ENCODE peak calls at places on chromosomes 2 and 18, in ten cellular contexts. J is HFFc6; O is amniotic stem cell; A is GM20000; G is aorta; F is NCI-H524; X is WTC11; Z is OCI-LY7; Q is ureter; M is stimulated activated CD4-positive, alpha-beta T cell treated with anti-CD3 and anti-CD28 coated beads, Interleukin-1b, Interleukin-23, amount 100 ng/mL, for 48 hours. W is an unnamed sample.

GRCh38 chr2:25274868-25275574 is 66.7 kb downstream of the DNMT3A start:
- DNase-seq in Z (no peak), F (no peak), M (peak), G (peak), A (peak), X (no peak), O (no peak), Q (no peak), J (no peak), W (peak)

GRCh38 chr2:29053680-29054400 is 20.5 kb downstream of the PCARE start:
- DNase-seq in M (no peak), J (no peak), Z (no peak), X (no peak), F (no peak), O (no peak), A (no peak), Q (no peak), G (no peak), W (no peak)

GRCh38 chr2:60808330-60808801 is 52.3 kb downstream of the PAPOLG start:
- DNase-seq in M (no peak), O (no peak), Z (no peak), Q (no peak), J (no peak), F (no peak), A (no peak), X (peak), G (peak), W (no peak)

GRCh38 chr2:237278593-237278992 is 135.4 kb downstream of the COL6A3 start:
- DNase-seq in A (no peak), J (peak), X (no peak), G (peak), O (no peak), F (no peak), Q (peak), Z (no peak), M (no peak), W (no peak)

GRCh38 chr2:69798466-69798908 is 31.0 kb upstream of the GMCL1 start:
- DNase-seq in M (no peak), O (no peak), Q (no peak), F (no peak), X (no peak), J (peak), G (no peak), Z (no peak), A (no peak), W (no peak)

GRCh38 chr2:23647563-23647962 is 262.6 kb downstream of the KLHL29 start:
- DNase-seq in M (no peak), O (no peak), A (no peak), Z (no peak), Q (no peak), J (no peak), X (no peak), G (no peak), F (no peak), W (peak)

GRCh38 chr2:88187038-88187676 is 17.0 kb downstream of the THNSL2 start:
- DNase-seq in Z (peak), A (peak), G (no peak), M (peak), X (peak), Q (no peak), O (no peak), F (peak), J (peak), W (no peak)

GRCh38 chr2:106800180-106800579 is 85.8 kb downstream of the ST6GAL2 start:
- DNase-seq in G (no peak), X (no peak), O (no peak), Q (no peak), Z (no peak), A (no peak), M (no peak), F (no peak), J (no peak), W (no peak)

GRCh38 chr2:31420936-31421335 is 6.4 kb upstream of the XDH start:
- DNase-seq in J (peak), O (no peak), X (no peak), A (no peak), Q (no peak), F (no peak), M (no peak), Z (no peak), G (no peak), W (no peak)

GRCh38 chr2:150781142-150781541 is 293.7 kb upstream of the RND3 start:
- DNase-seq in O (no peak), G (no peak), Z (no peak), Q (no peak), F (no peak), M (no peak), J (no peak), A (no peak), X (no peak), W (no peak)

GRCh38 chr2:85308951-85309555 is 18.7 kb downstream of the TGOLN2 start:
- DNase-seq in Z (no peak), F (peak), X (no peak), J (no peak), M (no peak), A (no peak), G (peak), O (peak), Q (peak), W (peak)

GRCh38 chr2:103174711-103175110 is 412.9 kb downstream of the TMEM182 start:
- DNase-seq in Z (no peak), O (no peak), G (no peak), F (no peak), J (no peak), M (no peak), X (no peak), A (no peak), Q (no peak), W (no peak)

GRCh38 chr2:217599906-217600305 is 402.9 kb downstream of the TNS1 start:
- DNase-seq in G (no peak), Z (no peak), Q (no peak), M (no peak), A (no peak), F (no peak), O (no peak), X (no peak), J (no peak), W (no peak)

GRCh38 chr2:134668821-134669220 is 50.0 kb downstream of the TMEM163 start:
- DNase-seq in O (no peak), Z (no peak), G (no peak), Q (no peak), A (peak), F (no peak), M (peak), X (no peak), J (no peak), W (no peak)

GRCh38 chr2:164190700-164191099 is 430.6 kb downstream of the GRB14 start:
- DNase-seq in J (no peak), O (no peak), A (no peak), G (no peak), X (no peak), Z (no peak), Q (no peak), F (no peak), M (no peak), W (no peak)

GRCh38 chr18:75230210-75231052 is 19.8 kb downstream of the TSHZ1 start:
- DNase-seq in G (no peak), X (no peak), Q (peak), M (no peak), O (no peak), Z (no peak), F (no peak), A (no peak), J (no peak), W (no peak)

GRCh38 chr18:43486462-43486861 is 209.2 kb upstream of the SYT4 start:
- DNase-seq in Q (no peak), O (no peak), Z (peak), F (no peak), J (no peak), X (peak), G (no peak), M (no peak), A (no peak), W (no peak)

GRCh38 chr2:104849618-104850097 is 4.3 kb upstream of the POU3F3 start:
- DNase-seq in X (peak), Z (peak), A (peak), F (no peak), G (no peak), J (peak), O (peak), M (peak), Q (no peak), W (peak)

GRCh38 chr2:231725476-231725875 is 17.2 kb downstream of the PTMA start:
- DNase-seq in F (no peak), A (no peak), O (no peak), G (no peak), Z (no peak), Q (no peak), J (no peak), M (no peak), X (no peak), W (no peak)

GRCh38 chr2:158619496-158619895 is 162.7 kb downstream of the PKP4 start:
- DNase-seq in J (peak), O (no peak), Q (no peak), M (no peak), F (no peak), X (no peak), A (no peak), Z (no peak), G (no peak), W (no peak)

GRCh38 chr18:24056506-24056905 is 42.0 kb downstream of the TTC39C start:
- DNase-seq in X (no peak), M (no peak), O (no peak), F (no peak), Q (no peak), G (no peak), A (no peak), J (no peak), Z (no peak), W (no peak)

GRCh38 chr2:68368657-68369339 is 3.7 kb downstream of the PLEK start:
- DNase-seq in G (peak), X (no peak), Q (no peak), A (no peak), J (peak), M (no peak), O (no peak), Z (peak), F (no peak), W (no peak)

GRCh38 chr2:94985636-94986035 is 39.9 kb upstream of the MAL start:
- DNase-seq in F (no peak), M (no peak), O (no peak), J (no peak), Q (no peak), A (no peak), Z (no peak), G (no peak), X (no peak), W (no peak)

W was measured in kidney.